ENCODE peak calls at places on chromosomes 4 and X, in nine cellular contexts. One of them, this sample, is unnamed.

GRCh38 chrX:138711399-138712347 is at the start of gene FGF13:
- DNase-seq in heart left ventricle: peak; percentile 31
- DNase-seq in KBM-7: peak; percentile 44
- DNase-seq in progenitor cell of endocrine pancreas: peak; percentile 46
- DNase-seq in A172: no peak
- DNase-seq in Peyer's patch: no peak
- DNase-seq in hypothalamus: peak; percentile 0
- DNase-seq in Daoy: peak; percentile 49
- DNase-seq in globus pallidus: peak; percentile 8
- DNase-seq in this sample: peak; percentile 24

GRCh38 chr4:87007345-87008181 is 72.8 kb downstream of the AFF1 start:
- DNase-seq in heart left ventricle: peak; percentile 76
- DNase-seq in KBM-7: peak; percentile 54
- DNase-seq in progenitor cell of endocrine pancreas: no peak
- DNase-seq in A172: peak; percentile 48
- DNase-seq in Peyer's patch: peak; percentile 62
- DNase-seq in hypothalamus: peak; percentile 21
- DNase-seq in Daoy: peak; percentile 41
- DNase-seq in globus pallidus: peak; percentile 76
- DNase-seq in this sample: peak; percentile 72

GRCh38 chr4:89509708-89510269 is 202.2 kb upstream of the GPRIN3 start:
- DNase-seq in heart left ventricle: no peak
- DNase-seq in KBM-7: no peak
- DNase-seq in progenitor cell of endocrine pancreas: no peak
- DNase-seq in A172: no peak
- DNase-seq in Peyer's patch: no peak
- DNase-seq in hypothalamus: no peak
- DNase-seq in Daoy: peak; percentile 10
- DNase-seq in globus pallidus: no peak
- DNase-seq in this sample: no peak

GRCh38 chr4:90127706-90128345 is 632 bp downstream of the CCSER1 start:
- DNase-seq in heart left ventricle: peak; percentile 24
- DNase-seq in KBM-7: peak; percentile 18
- DNase-seq in progenitor cell of endocrine pancreas: peak; percentile 53
- DNase-seq in A172: no peak
- DNase-seq in Peyer's patch: no peak
- DNase-seq in hypothalamus: no peak
- DNase-seq in Daoy: peak; percentile 4
- DNase-seq in globus pallidus: no peak
- DNase-seq in this sample: peak; percentile 21

GRCh38 chrX:108464604-108465003 is 25.0 kb downstream of the COL4A5 start:
- DNase-seq in heart left ventricle: no peak
- DNase-seq in KBM-7: no peak
- DNase-seq in progenitor cell of endocrine pancreas: no peak
- DNase-seq in A172: no peak
- DNase-seq in Peyer's patch: no peak
- DNase-seq in hypothalamus: no peak
- DNase-seq in Daoy: no peak
- DNase-seq in globus pallidus: no peak
- DNase-seq in this sample: no peak

GRCh38 chr4:128570380-128570779 is 239.1 kb upstream of the JADE1 start:
- DNase-seq in heart left ventricle: peak; percentile 60
- DNase-seq in KBM-7: peak; percentile 76
- DNase-seq in progenitor cell of endocrine pancreas: no peak
- DNase-seq in A172: peak; percentile 21
- DNase-seq in Peyer's patch: no peak
- DNase-seq in hypothalamus: no peak
- DNase-seq in Daoy: peak; percentile 10
- DNase-seq in globus pallidus: no peak
- DNase-seq in this sample: no peak

GRCh38 chrX:53441531-53442321 is 7.6 kb upstream of the HSD17B10 start:
- DNase-seq in heart left ventricle: peak; percentile 90
- DNase-seq in KBM-7: peak; percentile 79
- DNase-seq in progenitor cell of endocrine pancreas: peak; percentile 70
- DNase-seq in A172: peak; percentile 65
- DNase-seq in Peyer's patch: peak; percentile 72
- DNase-seq in hypothalamus: peak; percentile 5
- DNase-seq in Daoy: peak; percentile 80
- DNase-seq in globus pallidus: peak; percentile 50
- DNase-seq in this sample: peak; percentile 78

GRCh38 chr4:116702949-116703348 is 382.4 kb downstream of the TRAM1L1 start:
- DNase-seq in heart left ventricle: no peak
- DNase-seq in KBM-7: peak; percentile 32
- DNase-seq in progenitor cell of endocrine pancreas: no peak
- DNase-seq in A172: peak; percentile 6
- DNase-seq in Peyer's patch: no peak
- DNase-seq in hypothalamus: no peak
- DNase-seq in Daoy: no peak
- DNase-seq in globus pallidus: no peak
- DNase-seq in this sample: no peak

GRCh38 chr4:17851921-17852320 is 41.1 kb downstream of the NCAPG start:
- DNase-seq in heart left ventricle: no peak
- DNase-seq in KBM-7: no peak
- DNase-seq in progenitor cell of endocrine pancreas: no peak
- DNase-seq in A172: no peak
- DNase-seq in Peyer's patch: no peak
- DNase-seq in hypothalamus: no peak
- DNase-seq in Daoy: no peak
- DNase-seq in globus pallidus: no peak
- DNase-seq in this sample: no peak

GRCh38 chr4:38145741-38146140 is 185.5 kb downstream of the PTTG2 start:
- DNase-seq in heart left ventricle: no peak
- DNase-seq in KBM-7: no peak
- DNase-seq in progenitor cell of endocrine pancreas: no peak
- DNase-seq in A172: peak; percentile 70
- DNase-seq in Peyer's patch: no peak
- DNase-seq in hypothalamus: no peak
- DNase-seq in Daoy: no peak
- DNase-seq in globus pallidus: no peak
- DNase-seq in this sample: no peak